ENCODE peak calls at places on chromosomes 3 and 15, in nine cellular contexts. B is stimulated activated CD8-positive, alpha-beta memory T cell treated with anti-CD3 and anti-CD28 coated beads, Interleukin-15, amount 100 ng/mL, for 4 hours; O is EH; P is AG10803; R is activated CD4-positive, alpha-beta T cell treated with anti-CD3 and anti-CD28 coated beads, Interleukin-2, amount 50 U/mL, for 1 hour; X is activated naive CD4-positive, alpha-beta T cell treated with anti-CD3 and anti-CD28 coated beads, Interleukin-2, amount 50 U/mL, for 72 hours; T is LoVo; I is HTR-8/SVneo; E is iPS DF 6.9. U is an unnamed sample.

GRCh38 chr15:25701716-25702465 is 161.2 kb downstream of the ATP10A start:
- DNase-seq in B (no peak), E (no peak), I (no peak), O (peak), P (no peak), T (no peak), R (no peak), X (no peak), U (no peak)

GRCh38 chr15:62719316-62719715 is 323.2 kb upstream of the TPM1 start:
- DNase-seq in T (no peak), O (peak), R (no peak), I (no peak), B (no peak), X (no peak), P (peak), E (no peak), U (no peak)

GRCh38 chr15:64527263-64527984 is 67.0 kb downstream of the ZNF609 start:
- DNase-seq in E (no peak), O (peak), T (no peak), R (no peak), I (peak), B (no peak), X (no peak), P (peak), U (no peak)

GRCh38 chr3:185517387-185517786 is 18.6 kb upstream of the TMEM41A start:
- DNase-seq in E (no peak), I (no peak), X (no peak), P (no peak), T (no peak), R (no peak), B (no peak), O (no peak), U (no peak)

GRCh38 chr3:79976466-79976865 is 208.7 kb upstream of the ROBO1 start:
- DNase-seq in O (no peak), X (no peak), T (no peak), E (no peak), I (no peak), B (no peak), P (no peak), R (no peak), U (no peak)

GRCh38 chr3:78979083-78979482 is 788.7 kb downstream of the ROBO1 start:
- DNase-seq in E (no peak), B (no peak), R (no peak), T (no peak), P (no peak), X (no peak), O (no peak), I (no peak), U (no peak)

GRCh38 chr3:171974986-171975837 is 64.2 kb upstream of the FNDC3B start:
- DNase-seq in X (no peak), O (peak), R (no peak), E (no peak), T (no peak), P (peak), I (no peak), B (no peak), U (no peak)

GRCh38 chr15:70259030-70259424 is 161.3 kb upstream of the TLE3 start:
- DNase-seq in T (no peak), R (peak), E (no peak), O (peak), I (no peak), P (peak), B (no peak), X (no peak), U (no peak)

GRCh38 chr3:148884261-148884660 is 19.2 kb downstream of the CPA3 start:
- DNase-seq in E (no peak), R (no peak), I (no peak), O (peak), X (no peak), B (no peak), P (peak), T (no peak), U (no peak)

GRCh38 chr3:29100292-29100691 is 180.6 kb upstream of the RBMS3 start:
- DNase-seq in R (no peak), I (no peak), X (no peak), E (no peak), P (no peak), T (no peak), O (peak), B (no peak), U (no peak)

GRCh38 chr3:190092250-190092649 is 28.4 kb downstream of the P3H2 start:
- DNase-seq in T (no peak), E (no peak), R (no peak), X (no peak), O (peak), P (peak), I (peak), B (no peak), U (no peak)

GRCh38 chr3:168531116-168531515 is 435.4 kb upstream of the GOLIM4 start:
- DNase-seq in E (no peak), B (no peak), I (no peak), O (no peak), P (no peak), T (no peak), X (no peak), R (no peak), U (peak)

GRCh38 chr3:100913870-100914654 is 79.2 kb downstream of the ABI3BP start:
- DNase-seq in X (no peak), O (no peak), P (no peak), I (no peak), B (no peak), E (no peak), T (no peak), R (no peak), U (no peak)

GRCh38 chr3:27749640-27750039 is 27.5 kb upstream of the EOMES start:
- DNase-seq in T (no peak), P (no peak), B (no peak), X (no peak), E (no peak), I (no peak), R (no peak), O (no peak), U (no peak)

GRCh38 chr3:36895488-36896409 is 49.1 kb downstream of the TRANK1 start:
- DNase-seq in X (no peak), T (no peak), B (no peak), O (no peak), I (no peak), R (no peak), P (peak), E (no peak), U (no peak)

GRCh38 chr3:179324270-179324754 is 1.5 kb downstream of the ZNF639 start:
- DNase-seq in P (peak), X (no peak), E (no peak), I (no peak), O (peak), B (no peak), T (no peak), R (no peak), U (no peak)

GRCh38 chr3:164375995-164376394 is 702.3 kb downstream of the SI start:
- DNase-seq in E (no peak), O (no peak), B (no peak), T (no peak), I (no peak), R (no peak), P (no peak), X (no peak), U (no peak)